ENCODE peak calls at places on chromosomes 3 and 15, in six cellular contexts. X is iPS DF 19.7, O is GF-D8, W is RPMI8226, A is posterior cingulate gyrus, Y is endothelial cell. G is an unnamed sample.

GRCh38 chr15:38041576-38041975 is 107.1 kb downstream of the TMCO5A start:
- DNase-seq in X (no peak), O (no peak), W (no peak), A (no peak), Y (no peak), G (no peak)

GRCh38 chr3:126130981-126131750 is 47.2 kb upstream of the SLC41A3 start:
- DNase-seq in X (no peak), O (no peak), W (no peak), A (peak; percentile 52), Y (no peak), G (no peak)

GRCh38 chr3:19171794-19172193 is 23.5 kb downstream of the KCNH8 start:
- DNase-seq in X (no peak), O (no peak), W (no peak), A (no peak), Y (no peak), G (no peak)

GRCh38 chr3:66038726-66039589 is at the start of gene MAGI1:
- DNase-seq in X (peak; percentile 89), O (no peak), W (peak; percentile 91), A (peak; percentile 96), Y (peak; percentile 91), G (no peak)

GRCh38 chr3:193132923-193133463 is 108.0 kb upstream of the PLAAT1 start:
- DNase-seq in X (no peak), O (no peak), W (no peak), A (no peak), Y (no peak), G (no peak)

GRCh38 chr3:7745711-7746110 is 755.9 kb upstream of the LMCD1 start:
- DNase-seq in X (no peak), O (no peak), W (no peak), A (no peak), Y (no peak), G (no peak)

GRCh38 chr3:15428539-15428938 is 1.1 kb downstream of the EAF1 start:
- DNase-seq in X (no peak), O (no peak), W (peak; percentile 32), A (no peak), Y (no peak), G (peak; percentile 25)

GRCh38 chr15:92161039-92161670 is 232.5 kb upstream of the ST8SIA2 start:
- DNase-seq in X (no peak), O (no peak), W (no peak), A (no peak), Y (no peak), G (no peak)

GRCh38 chr3:192831111-192831644 is 86.5 kb downstream of the MB21D2 start:
- DNase-seq in X (no peak), O (no peak), W (no peak), A (no peak), Y (no peak), G (no peak)

GRCh38 chr3:126621171-126621570 is 33.8 kb downstream of the TXNRD3 start:
- DNase-seq in X (no peak), O (no peak), W (no peak), A (no peak), Y (no peak), G (no peak)

GRCh38 chr3:153901152-153901551 is 220.0 kb upstream of the ARHGEF26 start:
- DNase-seq in X (no peak), O (no peak), W (no peak), A (no peak), Y (no peak), G (no peak)

GRCh38 chr15:91997163-91997562 is 143.7 kb downstream of the SLCO3A1 start:
- DNase-seq in X (no peak), O (no peak), W (no peak), A (no peak), Y (no peak), G (no peak)

GRCh38 chr15:47803767-47804166 is 86.5 kb downstream of the SEMA6D start:
- DNase-seq in X (no peak), O (no peak), W (no peak), A (no peak), Y (no peak), G (no peak)

GRCh38 chr3:22795917-22796316 is 407.2 kb upstream of the UBE2E2 start:
- DNase-seq in X (no peak), O (no peak), W (no peak), A (no peak), Y (no peak), G (no peak)

GRCh38 chr3:13878711-13879101 is 1.2 kb downstream of the WNT7A start:
- DNase-seq in X (no peak), O (no peak), W (no peak), A (peak; percentile 78), Y (no peak), G (no peak)

GRCh38 chr3:187843654-187844053 is 98.4 kb upstream of the BCL6 start:
- DNase-seq in X (no peak), O (no peak), W (no peak), A (no peak), Y (no peak), G (no peak)

GRCh38 chr15:62758126-62758951 is 284.2 kb upstream of the TPM1 start:
- DNase-seq in X (no peak), O (no peak), W (no peak), A (no peak), Y (no peak), G (no peak)